ENCODE peak calls at places on chromosomes 13 and 19, in nine cellular contexts. N is KG1, Z is fibroblast of lung, X is T-cell, R is endothelial cell, T is ascending aorta, L is GM12864, H is cardiac fibroblast, J is nephron progenitor cell. C is an unnamed sample.

GRCh38 chr19:46746281-46746965 is at the start of gene STRN4:
- DNase-seq in N (peak), Z (no peak), X (peak), R (peak), T (no peak), L (no peak), H (peak), J (peak), C (peak)

GRCh38 chr19:2547721-2548120 is 71.8 kb downstream of the GADD45B start:
- DNase-seq in N (no peak), Z (no peak), X (no peak), R (no peak), T (no peak), L (no peak), H (no peak), J (no peak), C (no peak)

GRCh38 chr13:21124853-21125252 is 51.5 kb downstream of the SKA3 start:
- DNase-seq in N (no peak), Z (peak), X (no peak), R (peak), T (no peak), L (no peak), H (peak), J (peak), C (no peak)

GRCh38 chr19:34217952-34218817 is 36.2 kb upstream of the GARRE1 start:
- DNase-seq in N (peak), Z (peak), X (peak), R (no peak), T (no peak), L (no peak), H (peak), J (no peak), C (peak)

GRCh38 chr13:82878536-82878935 is 1003.7 kb downstream of the SLITRK1 start:
- DNase-seq in N (no peak), Z (peak), X (no peak), R (no peak), T (no peak), L (no peak), H (no peak), J (no peak), C (no peak)

GRCh38 chr19:20182232-20182785 is 15.3 kb downstream of the ZNF486 start:
- DNase-seq in N (no peak), Z (no peak), X (no peak), R (no peak), T (no peak), L (no peak), H (no peak), J (no peak), C (no peak)

GRCh38 chr13:37446503-37446902 is 152.1 kb downstream of the POSTN start:
- DNase-seq in N (no peak), Z (peak), X (no peak), R (no peak), T (peak), L (no peak), H (peak), J (no peak), C (no peak)

GRCh38 chr19:8233370-8233769 is 24.2 kb downstream of the CERS4 start:
- DNase-seq in N (no peak), Z (no peak), X (no peak), R (no peak), T (no peak), L (no peak), H (no peak), J (no peak), C (no peak)

GRCh38 chr19:325937-326565 is 18.5 kb downstream of the MIER2 start:
- DNase-seq in N (no peak), Z (no peak), X (no peak), R (no peak), T (no peak), L (no peak), H (no peak), J (no peak), C (no peak)

GRCh38 chr13:45419945-45420344 is 1.8 kb upstream of the SLC25A30 start:
- DNase-seq in N (no peak), Z (no peak), X (no peak), R (no peak), T (no peak), L (no peak), H (no peak), J (no peak), C (no peak)

GRCh38 chr13:98279473-98280175 is 102.6 kb upstream of the RNF113B start:
- DNase-seq in N (no peak), Z (no peak), X (no peak), R (no peak), T (no peak), L (peak), H (no peak), J (peak), C (no peak)

GRCh38 chr13:50636007-50636704 is 207.3 kb downstream of the DLEU7 start:
- DNase-seq in N (no peak), Z (no peak), X (no peak), R (no peak), T (no peak), L (peak), H (no peak), J (peak), C (no peak)

GRCh38 chr19:35562336-35562735 is 1.1 kb downstream of the ATP4A start:
- DNase-seq in N (no peak), Z (no peak), X (no peak), R (no peak), T (no peak), L (no peak), H (no peak), J (no peak), C (no peak)

C was measured in T-helper 9 cell.